ENCODE peak calls at places on chromosomes 6 and 20, in four cellular contexts. A is PC-3, X is HCT116, F is cardiac muscle cell. L is an unnamed sample.

GRCh38 chr6:139588076-139588639 is 213.7 kb upstream of the CITED2 start:
- DNase-seq in F (peak; percentile 65), X (peak; percentile 52), A (peak; percentile 61), L (no peak)

GRCh38 chr6:80094017-80094416 is 12.5 kb upstream of the BCKDHB start:
- DNase-seq in X (peak; percentile 6), F (peak; percentile 35), A (peak; percentile 49), L (peak; percentile 3)

GRCh38 chr20:60236613-60237012 is 278.4 kb downstream of the CDH26 start:
- DNase-seq in A (no peak), F (no peak), X (no peak), L (no peak)

GRCh38 chr6:105981002-105981887 is 104.9 kb upstream of the PRDM1 start:
- DNase-seq in A (no peak), F (peak; percentile 29), X (no peak), L (peak; percentile 12)

GRCh38 chr20:19403549-19403948 is 191.1 kb downstream of the SLC24A3 start:
- DNase-seq in X (no peak), F (no peak), A (no peak), L (no peak)

GRCh38 chr6:147287869-147288271 is 83.7 kb downstream of the STXBP5 start:
- DNase-seq in X (peak; percentile 8), F (no peak), A (peak; percentile 66), L (no peak)

GRCh38 chr20:2604506-2604835 is 48.0 kb upstream of the NOP56 start:
- DNase-seq in F (no peak), A (no peak), X (no peak), L (no peak)

GRCh38 chr20:50050660-50051308 is 62.2 kb downstream of the UBE2V1 start:
- DNase-seq in A (no peak), F (no peak), X (no peak), L (no peak)

GRCh38 chr20:59020938-59021551 is 1.8 kb downstream of the TUBB1 start:
- DNase-seq in A (peak; percentile 73), X (no peak), F (peak; percentile 27), L (no peak)

GRCh38 chr6:35092362-35093117 is 48.6 kb downstream of the TCP11 start:
- DNase-seq in X (no peak), A (no peak), F (no peak), L (no peak)

GRCh38 chr20:24166127-24166389 is 177.5 kb upstream of the GGTLC1 start:
- DNase-seq in X (no peak), A (no peak), F (no peak), L (no peak)

GRCh38 chr20:50916257-50916656 is 15.0 kb downstream of the ADNP start:
- DNase-seq in A (peak; percentile 20), F (peak; percentile 78), X (no peak), L (no peak)

GRCh38 chr6:150599199-150600002 is at the start of gene PLEKHG1:
- DNase-seq in A (peak; percentile 62), F (peak; percentile 81), X (peak; percentile 12), L (peak; percentile 75)

GRCh38 chr20:11216451-11217314 is 542.9 kb upstream of the JAG1 start:
- DNase-seq in F (no peak), A (no peak), X (no peak), L (no peak)

GRCh38 chr20:32742322-32743236 is 688 bp downstream of the COMMD7 start:
- DNase-seq in A (no peak), F (no peak), X (no peak), L (peak; percentile 26)

GRCh38 chr20:41185013-41185757 is 47.8 kb downstream of the PLCG1 start:
- DNase-seq in A (no peak), F (no peak), X (no peak), L (no peak)

DNA sequence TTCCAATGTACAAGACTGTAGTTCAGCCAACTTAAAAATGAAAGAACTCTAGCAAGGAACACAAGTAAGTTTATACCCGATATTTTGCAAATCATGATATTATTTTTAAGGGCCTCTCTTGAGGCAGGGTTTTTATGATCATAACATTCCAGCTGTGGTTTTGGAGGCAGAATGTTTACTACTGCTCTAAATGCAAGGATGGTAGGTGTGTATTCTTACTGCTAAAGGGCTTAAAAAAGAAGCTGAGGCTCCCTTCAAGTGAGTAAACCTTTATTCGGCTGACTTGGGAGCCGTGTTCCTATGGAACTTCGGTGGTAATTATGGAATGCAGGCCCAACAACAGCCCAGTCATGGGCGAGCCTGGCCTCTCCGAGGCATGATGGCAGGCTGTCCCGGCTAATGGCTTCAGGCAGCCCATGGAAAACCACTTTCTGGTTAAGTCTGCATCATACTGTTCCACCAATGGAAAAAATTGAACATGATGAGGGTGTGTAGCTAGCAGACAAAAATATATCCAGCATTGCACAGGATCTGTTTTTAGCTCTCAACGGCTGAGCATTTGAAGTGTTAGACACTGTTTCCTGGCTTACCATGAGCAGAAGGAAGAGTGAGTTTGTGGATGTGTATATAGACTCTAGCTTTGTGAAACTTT is 111.5 kb downstream of the TIAM2 start:
- DNase-seq in F (peak; percentile 48), A (no peak), X (no peak), L (no peak)
- H3K4me3 ChIP-seq in F (no peak overlapping the region), A (no peak overlapping the region), X (no peak overlapping the region), L (no peak overlapping the region)

DNA sequence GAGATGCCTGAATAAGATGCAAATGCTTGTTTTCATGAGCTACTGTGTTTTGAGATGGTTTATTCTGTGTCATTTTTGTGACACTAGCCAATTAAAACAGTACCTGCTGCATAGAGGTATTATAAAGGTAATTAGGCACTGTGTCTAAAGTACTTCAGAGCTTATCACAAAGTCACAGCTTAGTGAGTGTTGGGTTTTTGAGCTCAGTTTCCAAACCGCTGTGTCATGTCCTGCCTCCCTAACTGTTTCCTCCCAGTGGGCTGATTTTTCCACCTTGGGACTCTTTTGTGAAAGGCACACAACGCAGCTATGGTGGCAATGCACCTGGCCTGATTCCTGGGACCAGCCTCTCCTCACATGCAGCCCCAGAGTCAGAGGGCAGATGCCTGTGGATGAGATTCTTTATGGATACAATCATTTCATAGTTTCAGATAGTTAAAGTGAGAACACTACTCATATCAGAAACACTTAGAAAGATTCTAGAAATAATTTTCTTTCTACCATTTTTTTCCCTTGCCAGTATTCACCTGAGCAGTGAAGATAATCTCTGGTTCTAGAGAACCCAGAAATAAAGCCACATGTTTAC is 41.3 kb upstream of the TAGAP start:
- DNase-seq in A (no peak), X (no peak), F (no peak), L (no peak)
- TF ChIP-seq CTCF in A (no peak), X (no peak), F (no peak), L (no peak)

DNA sequence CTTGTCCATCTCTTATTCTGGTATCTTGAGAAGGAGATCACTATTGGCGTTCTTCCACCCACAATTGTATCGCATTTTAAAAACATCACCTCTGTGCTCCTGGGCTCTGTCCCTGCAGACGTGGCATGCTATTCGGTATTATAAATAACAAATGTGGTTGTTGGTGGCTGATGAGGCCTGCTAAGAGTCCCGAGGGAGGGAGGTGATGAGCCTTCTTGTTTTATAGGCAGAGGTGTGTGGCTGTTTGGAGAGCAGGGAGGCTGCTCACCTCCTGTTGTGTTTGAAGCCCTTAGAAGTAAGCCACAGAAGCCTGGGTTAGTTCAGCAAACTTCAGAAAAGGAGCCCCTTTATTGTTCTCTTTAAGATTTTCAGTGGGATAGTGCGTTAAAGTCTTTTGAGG is 15.6 kb downstream of the MANBAL start:
- DNase-seq in X (no peak), F (no peak), A (no peak), L (no peak)
- H3K36me3 ChIP-seq in X (peaks cover 46% of the 10 kb centered on the region), F (peaks cover 19% of the 10 kb centered on the region), A (peaks cover 20% of the 10 kb centered on the region), L (peaks cover 29% of the 10 kb centered on the region)

GRCh38 chr20:20709858-20710257 is 2.6 kb downstream of the RALGAPA2 start:
- DNase-seq in A (no peak), X (no peak), F (no peak), L (no peak)
- H3K4me3 ChIP-seq in A (no peak overlapping the region), X (no peak overlapping the region), F (no peak overlapping the region), L (no peak overlapping the region)

DNA sequence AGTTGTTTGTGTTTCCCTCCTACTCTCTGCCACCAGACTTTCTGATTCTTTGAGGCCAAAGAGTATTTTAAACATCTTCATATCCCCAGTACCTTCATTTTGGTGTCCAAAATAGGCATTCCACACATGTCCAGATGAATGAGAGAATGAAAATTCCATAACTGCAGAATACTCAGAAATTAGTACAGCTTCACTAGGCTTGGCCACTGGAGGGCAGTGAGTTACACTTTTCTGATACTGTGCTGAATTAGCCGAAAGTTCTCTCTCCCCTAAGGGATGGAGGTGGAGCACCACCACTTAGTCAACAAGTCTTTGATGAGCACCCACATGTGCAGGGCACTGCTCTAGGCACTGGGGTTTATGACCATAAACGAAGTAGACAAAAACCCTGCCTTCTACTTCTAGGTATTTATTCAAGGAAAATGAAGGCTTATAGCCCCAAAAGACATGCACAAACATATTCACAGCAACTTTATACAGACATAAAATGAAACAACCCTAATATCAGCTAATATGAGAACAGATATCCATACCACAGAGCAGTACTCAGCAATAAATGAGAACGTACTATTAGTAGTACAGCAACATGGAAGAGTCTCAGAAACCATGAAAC is 46.1 kb upstream of the TMEM217 start:
- DNase-seq in A (peak; percentile 64), F (peak; percentile 39), X (peak; percentile 10), L (no peak)
- TF ChIP-seq CTCF in A (peak; percentile 84), F (peak; percentile 73), X (peak; percentile 36), L (peak; percentile 69)

DNA sequence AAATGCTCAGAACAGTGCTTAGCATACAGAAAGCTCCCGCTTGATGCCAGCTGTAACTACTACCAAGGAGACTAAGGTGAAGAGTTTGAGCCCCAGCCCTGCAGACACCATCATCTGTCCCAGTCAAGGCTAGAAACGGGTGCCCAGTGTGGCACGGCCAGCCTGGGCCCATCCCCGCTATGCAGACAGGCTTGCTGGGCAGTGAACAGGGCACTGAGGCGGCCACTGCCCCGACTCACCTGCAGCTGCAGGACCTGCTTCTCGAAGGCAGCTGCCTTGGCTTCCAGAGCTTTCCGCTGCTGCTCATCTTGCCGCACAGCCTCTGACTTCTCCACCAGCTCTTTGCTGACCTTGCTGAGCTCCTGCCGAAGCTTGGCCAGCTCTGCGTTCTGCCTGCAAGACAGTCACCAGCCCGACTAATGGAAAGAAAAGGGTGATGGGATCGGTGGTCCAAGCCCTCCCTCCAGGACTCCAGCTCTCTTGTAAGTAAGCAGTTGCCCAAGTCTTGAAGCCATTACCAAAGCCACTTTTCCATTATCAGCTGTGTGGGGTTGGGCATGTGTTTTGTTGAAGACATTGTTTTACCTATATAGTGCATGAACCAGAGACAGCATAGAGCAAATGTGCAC is 48.7 kb downstream of the RRBP1 start:
- DNase-seq in F (no peak), A (no peak), X (no peak), L (no peak)
- H3K36me3 ChIP-seq in F (peaks cover 7% of the 10 kb centered on the region), A (peaks cover 61% of the 10 kb centered on the region), X (peaks cover 23% of the 10 kb centered on the region), L (peaks cover 55% of the 10 kb centered on the region)

DNA sequence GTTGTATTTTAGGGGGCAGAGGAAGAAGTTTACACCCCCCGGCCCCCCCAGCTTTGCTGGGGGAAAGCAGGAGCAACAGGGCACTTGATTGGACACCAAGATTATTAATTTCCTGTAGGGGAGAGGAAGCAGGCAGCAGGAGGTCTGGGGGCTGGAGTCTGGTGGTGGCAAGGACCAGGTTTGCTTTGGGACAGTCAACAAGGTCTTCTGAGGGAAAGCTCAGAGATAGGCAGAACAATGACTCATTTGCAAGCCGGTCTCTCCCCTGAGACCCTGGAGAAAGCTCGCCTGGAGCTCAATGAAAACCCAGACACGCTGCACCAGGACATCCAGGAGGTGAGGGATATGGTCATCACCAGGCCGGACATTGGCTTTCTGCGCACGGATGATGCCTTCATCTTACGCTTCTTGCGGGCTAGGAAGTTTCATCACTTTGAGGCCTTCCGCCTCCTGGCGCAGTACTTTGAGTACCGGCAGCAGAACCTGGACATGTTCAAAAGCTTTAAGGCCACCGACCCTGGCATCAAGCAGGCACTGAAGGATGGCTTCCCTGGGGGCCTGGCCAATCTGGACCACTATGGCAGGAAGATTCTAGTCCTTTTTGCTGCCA is 1.6 kb downstream of the CLVS2 start:
- DNase-seq in A (no peak), X (no peak), F (no peak), L (no peak)
- H3K4me3 ChIP-seq in A (no peak overlapping the region), X (no peak overlapping the region), F (no peak overlapping the region), L (no peak overlapping the region)

L was measured in GM06990.